ENCODE peak calls at places on chromosomes 12 and 14, in seven cellular contexts. Q is osteoblast; K is adipocyte; A is CD8-positive, alpha-beta memory T cell; N is uterus; L is psoas muscle; O is tibial nerve. P is an unnamed sample. For H3K9me3 and H3K36me3, the result is how much of the 10 kb centered on the place peaks cover.

GRCh38 chr14:38150075-38150474 is 57.6 kb upstream of the SSTR1 start:
- DNase-seq in Q (peak), K (peak), A (no peak), N (no peak), L (no peak), O (no peak), P (no peak)

GRCh38 chr12:102638777-102639176 is 158.4 kb upstream of the IGF1 start:
- DNase-seq in Q (peak), K (peak), A (no peak), N (no peak), L (no peak), O (no peak), P (no peak)

GRCh38 chr14:69464829-69465228 is 19.7 kb upstream of the PLEKHD1 start:
- DNase-seq in Q (peak), K (peak), A (no peak), N (no peak), L (no peak), O (no peak), P (peak)

GRCh38 chr12:62598846-62599245 is 132.2 kb downstream of the MON2 start:
- DNase-seq in Q (no peak), K (no peak), A (no peak), N (no peak), L (no peak), O (no peak), P (no peak)

GRCh38 chr12:69679119-69679518 is 20.0 kb downstream of the BEST3 start:
- DNase-seq in Q (no peak), K (no peak), A (no peak), N (no peak), L (no peak), O (no peak), P (peak)

GRCh38 chr12:3727877-3728632 is 24.9 kb downstream of the CRACR2A start:
- DNase-seq in Q (peak), K (peak), A (peak), N (no peak), L (no peak), O (no peak), P (no peak)

GRCh38 chr14:104383931-104384775 is 195.4 kb upstream of the C14orf180 start:
- DNase-seq in Q (peak), K (no peak), A (no peak), N (no peak), L (peak), O (no peak), P (no peak)

GRCh38 chr12:124233041-124233836 is 61.7 kb upstream of the RFLNA start:
- DNase-seq in Q (peak), K (peak), A (no peak), N (no peak), L (no peak), O (no peak), P (peak)

GRCh38 chr12:26471560-26471959 is 276.2 kb downstream of the SSPN start:
- DNase-seq in Q (peak), K (peak), A (no peak), N (no peak), L (no peak), O (no peak), P (no peak)

GRCh38 chr12:78088391-78088832 is 257.7 kb downstream of the NAV3 start:
- DNase-seq in Q (no peak), K (peak), A (no peak), N (no peak), L (no peak), O (no peak), P (no peak)

GRCh38 chr12:45933504-45933903 is 56.9 kb downstream of the SCAF11 start:
- DNase-seq in Q (no peak), K (peak), A (no peak), N (no peak), L (no peak), O (no peak), P (no peak)

GRCh38 chr12:50195832-50196231 is 28.7 kb upstream of the CERS5 start:
- DNase-seq in Q (peak), K (no peak), A (no peak), N (no peak), L (no peak), O (no peak), P (peak)

GRCh38 chr12:85405781-85406522 is 125.9 kb downstream of the ALX1 start:
- DNase-seq in Q (no peak), K (peak), A (no peak), N (no peak), L (no peak), O (no peak), P (no peak)

GRCh38 chr12:77841467-77842054 is 10.9 kb downstream of the NAV3 start:
- DNase-seq in Q (no peak), K (no peak), A (no peak), N (no peak), L (no peak), O (no peak), P (peak)

GRCh38 chr14:95256011-95256775 is 63.5 kb downstream of the CLMN start:
- DNase-seq in Q (no peak), K (no peak), A (no peak), N (no peak), L (no peak), O (no peak), P (no peak)

GRCh38 chr12:12724421-12725085 is 7.4 kb downstream of the CDKN1B start:
- DNase-seq in Q (no peak), K (peak), A (peak), N (no peak), L (no peak), O (no peak), P (no peak)

GRCh38 chr12:19978193-19978592 is 390.1 kb upstream of the PDE3A start:
- DNase-seq in Q (peak), K (peak), A (no peak), N (no peak), L (no peak), O (no peak), P (peak)

GRCh38 chr12:76460807-76461206 is 98.8 kb downstream of the OSBPL8 start:
- DNase-seq in Q (no peak), K (peak), A (no peak), N (no peak), L (no peak), O (no peak), P (no peak)

GRCh38 chr12:114406326-114407033 is 536 bp upstream of the TBX5 start:
- DNase-seq in Q (peak), K (no peak), A (no peak), N (no peak), L (no peak), O (no peak), P (no peak)

GRCh38 chr12:34406996-34407300 is 384.7 kb downstream of the ALG10 start:
- DNase-seq in Q (no peak), K (no peak), A (no peak), N (peak), L (peak), O (peak), P (no peak)
- H3K9me3 ChIP-seq in Q (under half), K (half or more), A (under half), N (under half), L (under half), O (under half), P (under half)

GRCh38 chr12:64427988-64428387 is 23.8 kb downstream of the XPOT start:
- DNase-seq in Q (no peak), K (no peak), A (no peak), N (no peak), L (no peak), O (no peak), P (no peak)

GRCh38 chr12:64431791-64432190 is 20.1 kb upstream of the TBK1 start:
- DNase-seq in Q (no peak), K (no peak), A (no peak), N (no peak), L (no peak), O (no peak), P (no peak)

GRCh38 chr12:64428956-64429355 is 23.0 kb upstream of the TBK1 start:
- DNase-seq in Q (no peak), K (no peak), A (no peak), N (no peak), L (no peak), O (no peak), P (no peak)

DNA sequence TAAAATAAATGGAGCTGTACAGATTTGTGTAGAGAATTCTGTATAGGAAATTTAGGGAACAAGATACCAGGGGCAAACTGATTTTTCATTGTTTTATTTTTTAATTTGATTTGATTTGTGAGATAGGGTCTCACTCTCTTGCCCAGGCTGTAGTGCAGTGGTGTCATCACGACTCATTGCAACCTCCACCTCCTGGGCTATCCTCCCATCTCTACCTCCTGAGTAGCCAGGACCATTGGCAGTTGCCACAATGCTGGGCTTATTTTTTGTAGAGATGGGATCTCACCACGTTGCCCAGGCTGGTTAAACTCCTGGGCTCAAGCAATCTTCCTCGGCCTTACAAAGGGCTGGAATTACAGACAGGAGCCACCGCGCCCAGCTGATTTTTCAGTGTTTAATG is 18.0 kb upstream of the TBK1 start:
- DNase-seq in Q (no peak), K (no peak), A (no peak), N (no peak), L (no peak), O (no peak), P (no peak)
- H3K4me3 ChIP-seq in Q (no peak), K (no peak), A (no peak), N (no peak), L (no peak), O (no peak), P (no peak)

GRCh38 chr12:112967306-112967705 is 11.0 kb upstream of the OAS2 start:
- DNase-seq in Q (no peak), K (no peak), A (no peak), N (no peak), L (no peak), O (no peak), P (no peak)

GRCh38 chr12:112964067-112964670 is 14.2 kb upstream of the OAS2 start:
- DNase-seq in Q (no peak), K (no peak), A (no peak), N (no peak), L (no peak), O (no peak), P (no peak)

GRCh38 chr12:112967858-112968257 is 10.5 kb upstream of the OAS2 start:
- DNase-seq in Q (no peak), K (no peak), A (no peak), N (no peak), L (no peak), O (no peak), P (no peak)

GRCh38 chr12:112964915-112965314 is 13.4 kb upstream of the OAS2 start:
- DNase-seq in Q (no peak), K (no peak), A (no peak), N (no peak), L (no peak), O (no peak), P (no peak)

DNA sequence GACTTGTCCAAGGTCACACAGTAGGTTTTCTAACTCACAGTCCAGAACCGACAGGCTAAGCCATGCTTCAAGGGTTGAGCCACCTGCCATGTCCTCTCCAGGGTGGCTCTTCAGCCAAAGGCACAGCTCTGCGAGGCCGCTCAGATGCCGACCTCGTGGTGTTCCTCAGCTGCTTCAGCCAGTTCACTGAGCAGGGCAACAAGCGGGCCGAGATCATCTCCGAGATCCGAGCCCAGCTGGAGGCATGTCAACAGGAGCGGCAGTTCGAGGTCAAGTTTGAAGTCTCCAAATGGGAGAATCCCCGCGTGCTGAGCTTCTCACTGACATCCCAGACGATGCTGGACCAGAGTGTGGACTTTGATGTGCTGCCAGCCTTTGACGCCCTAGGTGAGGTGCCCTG is 12.7 kb upstream of the OAS2 start:
- DNase-seq in Q (no peak), K (no peak), A (no peak), N (no peak), L (no peak), O (no peak), P (no peak)
- H3K36me3 ChIP-seq in Q (under half), K (under half), A (half or more), N (under half), L (under half), O (under half), P (under half)

DNA sequence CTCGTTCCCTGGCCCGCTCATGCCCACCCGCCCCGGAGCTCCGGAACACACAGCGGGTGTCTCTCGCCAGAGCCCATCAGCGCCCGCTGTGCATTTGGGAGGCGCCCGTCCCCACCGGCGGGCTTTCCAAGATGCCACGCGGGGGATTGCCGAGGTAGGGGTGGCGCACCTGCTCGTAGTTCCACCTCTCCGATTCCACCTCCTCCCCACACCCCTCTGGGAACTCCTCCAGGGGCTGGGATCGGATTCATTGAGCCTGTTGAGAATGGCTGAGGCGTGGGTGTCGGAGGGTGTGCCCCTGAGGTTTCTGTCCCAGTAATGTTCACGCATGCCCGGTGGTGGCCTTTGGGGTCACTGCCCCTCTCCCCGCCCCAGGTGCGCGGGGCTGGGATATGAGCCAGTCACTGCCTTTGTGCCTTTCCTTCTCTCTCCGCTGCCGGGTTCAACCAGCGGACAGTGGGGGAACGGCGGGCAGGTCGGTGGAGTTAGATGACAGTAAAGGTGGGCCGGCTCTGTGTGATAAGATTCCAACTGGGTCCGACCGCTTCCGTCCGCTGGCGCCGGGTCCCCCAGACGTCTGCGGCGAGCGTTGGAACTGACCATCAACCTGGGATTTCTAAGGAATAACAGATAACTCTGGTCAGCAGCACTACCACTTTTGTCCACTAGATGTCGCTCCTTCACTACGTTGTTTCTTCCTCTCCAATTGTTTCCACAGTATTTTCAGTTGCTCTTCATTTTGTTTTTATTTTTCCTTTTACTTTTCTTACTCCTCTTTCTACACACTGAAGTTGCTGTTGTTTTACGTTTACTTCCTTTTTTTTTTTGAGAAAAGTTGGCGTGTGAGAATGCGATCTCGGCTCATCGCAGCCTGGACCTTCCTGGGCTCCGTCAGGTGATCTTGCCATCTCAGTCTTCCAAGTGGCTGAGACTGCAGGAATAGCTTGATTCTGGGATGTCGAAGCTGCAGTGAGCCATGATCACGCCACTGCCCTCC is 178.1 kb upstream of the ALG10B start:
- DNase-seq in Q (peak), K (peak), A (peak), N (peak), L (no peak), O (peak), P (peak)
- H3K9me3 ChIP-seq in Q (under half), K (under half), A (under half), N (under half), L (under half), O (under half), P (under half)